ENCODE peak calls at places on chromosomes 4 and X, in nine cellular contexts. J, Y, S, G, T, O, F, V and D are unnamed samples.

GRCh38 chr4:182216005-182216404 is 27.2 kb upstream of the TENM3 start:
- DNase-seq in J (no peak), Y (no peak), S (no peak), G (no peak), T (no peak), O (no peak), F (no peak), V (no peak), D (no peak)

GRCh38 chr4:148369919-148370318 is 72.3 kb downstream of the NR3C2 start:
- DNase-seq in J (no peak), Y (no peak), S (peak; percentile 13), G (no peak), T (no peak), O (no peak), F (no peak), V (no peak), D (no peak)

GRCh38 chr4:82247171-82247570 is 126.6 kb downstream of the HNRNPD start:
- DNase-seq in J (no peak), Y (no peak), S (no peak), G (no peak), T (no peak), O (no peak), F (no peak), V (no peak), D (no peak)

GRCh38 chrX:34877451-34877850 is 65.1 kb upstream of the FAM47B start:
- DNase-seq in J (no peak), Y (peak; percentile 32), S (no peak), G (no peak), T (no peak), O (no peak), F (no peak), V (no peak), D (no peak)

GRCh38 chrX:46627044-46627443 is 53.5 kb downstream of the CHST7 start:
- DNase-seq in J (no peak), Y (no peak), S (no peak), G (no peak), T (no peak), O (no peak), F (no peak), V (no peak), D (no peak)

GRCh38 chrX:46325312-46325877 is 219.8 kb downstream of the ZNF674 start:
- DNase-seq in J (no peak), Y (peak; percentile 42), S (no peak), G (no peak), T (no peak), O (no peak), F (no peak), V (peak; percentile 18), D (no peak)

GRCh38 chr4:12692815-12693214 is 791.3 kb downstream of the RAB28 start:
- DNase-seq in J (no peak), Y (no peak), S (no peak), G (no peak), T (no peak), O (no peak), F (no peak), V (no peak), D (no peak)

GRCh38 chrX:40153335-40154221 is 55.8 kb upstream of the BCOR start:
- DNase-seq in J (peak; percentile 3), Y (peak; percentile 52), S (peak; percentile 48), G (peak; percentile 73), T (peak; percentile 70), O (no peak), F (peak; percentile 58), V (no peak), D (peak; percentile 86)

GRCh38 chrX:46461653-46462191 is 83.5 kb downstream of the ZNF674 start:
- DNase-seq in J (no peak), Y (no peak), S (no peak), G (no peak), T (no peak), O (no peak), F (no peak), V (no peak), D (no peak)

GRCh38 chrX:45783002-45783401 is 582.3 kb upstream of the DIPK2B start:
- DNase-seq in J (no peak), Y (no peak), S (no peak), G (no peak), T (no peak), O (no peak), F (no peak), V (no peak), D (no peak)

GRCh38 chr4:139665690-139666529 is at the start of gene MGST2:
- DNase-seq in J (peak; percentile 11), Y (peak; percentile 73), S (peak; percentile 71), G (peak; percentile 84), T (peak; percentile 47), O (peak; percentile 78), F (peak; percentile 89), V (peak; percentile 35), D (peak; percentile 90)

GRCh38 chr4:182960228-182960627 is 43.0 kb upstream of the DCTD start:
- DNase-seq in J (no peak), Y (no peak), S (no peak), G (no peak), T (no peak), O (no peak), F (no peak), V (no peak), D (no peak)

GRCh38 chrX:21840199-21840557 is 761 bp downstream of the MBTPS2 start:
- DNase-seq in J (no peak), Y (no peak), S (no peak), G (no peak), T (no peak), O (no peak), F (no peak), V (no peak), D (no peak)

GRCh38 chrX:10949541-10949940 is 161.6 kb upstream of the HCCS start:
- DNase-seq in J (no peak), Y (no peak), S (no peak), G (no peak), T (no peak), O (no peak), F (no peak), V (no peak), D (no peak)

GRCh38 chrX:2487366-2487765 is 13.4 kb downstream of the DHRSX start:
- DNase-seq in J (no peak), Y (no peak), S (no peak), G (no peak), T (no peak), O (no peak), F (no peak), V (no peak), D (no peak)
- H3K4me1 ChIP-seq in J (no peaks in the 10 kb centered on the region), Y (peaks cover 9% of the 10 kb centered on the region), S (no peaks in the 10 kb centered on the region), G (peaks cover 30% of the 10 kb centered on the region), T (no peaks in the 10 kb centered on the region), O (no peaks in the 10 kb centered on the region), F (no peaks in the 10 kb centered on the region), V (no peaks in the 10 kb centered on the region), D (no peaks in the 10 kb centered on the region)

GRCh38 chr4:158802914-158803313 is 34.1 kb downstream of the FNIP2 start:
- DNase-seq in J (no peak), Y (no peak), S (no peak), G (no peak), T (no peak), O (no peak), F (no peak), V (no peak), D (no peak)

GRCh38 chr4:158799013-158799770 is 30.4 kb downstream of the FNIP2 start:
- DNase-seq in J (no peak), Y (no peak), S (no peak), G (no peak), T (no peak), O (no peak), F (no peak), V (no peak), D (no peak)

GRCh38 chr4:158801677-158802076 is 32.9 kb downstream of the FNIP2 start:
- DNase-seq in J (no peak), Y (no peak), S (no peak), G (no peak), T (no peak), O (no peak), F (no peak), V (no peak), D (no peak)

GRCh38 chr4:158799856-158800255 is 31.0 kb downstream of the FNIP2 start:
- DNase-seq in J (no peak), Y (no peak), S (no peak), G (no peak), T (no peak), O (no peak), F (no peak), V (no peak), D (no peak)

GRCh38 chr4:158801066-158801465 is 32.2 kb downstream of the FNIP2 start:
- DNase-seq in J (no peak), Y (no peak), S (no peak), G (no peak), T (no peak), O (no peak), F (no peak), V (no peak), D (no peak)
- TF ChIP-seq CTCF in J (no peak), Y (no peak), S (no peak), G (no peak), T (no peak), O (no peak), F (no peak), V (no peak), D (no peak)

GRCh38 chr4:7512946-7513345 is 78.2 kb upstream of the PSAPL1 start:
- DNase-seq in J (no peak), Y (no peak), S (no peak), G (no peak), T (no peak), O (no peak), F (no peak), V (no peak), D (no peak)
- H3K4me1 ChIP-seq in J (no peaks in the 10 kb centered on the region), Y (no peaks in the 10 kb centered on the region), S (no peaks in the 10 kb centered on the region), G (no peaks in the 10 kb centered on the region), T (no peaks in the 10 kb centered on the region), O (no peaks in the 10 kb centered on the region), F (peaks cover 23% of the 10 kb centered on the region), V (no peaks in the 10 kb centered on the region), D (no peaks in the 10 kb centered on the region)

GRCh38 chr4:74823194-74823593 is 28.9 kb upstream of the BTC start:
- DNase-seq in J (no peak), Y (no peak), S (no peak), G (no peak), T (no peak), O (no peak), F (no peak), V (no peak), D (no peak)
- TF ChIP-seq CTCF in J (no peak), Y (no peak), S (no peak), G (no peak), T (no peak), O (no peak), F (no peak), V (no peak), D (no peak)

GRCh38 chr4:168632246-168632832 is 135.5 kb downstream of the PALLD start:
- DNase-seq in J (no peak), Y (no peak), S (no peak), G (no peak), T (no peak), O (no peak), F (no peak), V (no peak), D (no peak)
- H3K4me1 ChIP-seq in J (peaks cover 7% of the 10 kb centered on the region), Y (peaks cover 30% of the 10 kb centered on the region), S (peaks cover 54% of the 10 kb centered on the region), G (peaks cover 14% of the 10 kb centered on the region), T (peaks cover 7% of the 10 kb centered on the region), O (no peaks in the 10 kb centered on the region), F (peaks cover 5% of the 10 kb centered on the region), V (no peaks in the 10 kb centered on the region), D (peaks cover 11% of the 10 kb centered on the region)